ENCODE peak calls at places on chromosomes 5 and 9, in nine cellular contexts. One of them, this sample, is unnamed.

GRCh38 chr5:81422671-81423070 is 28.7 kb upstream of the ACOT12 start:
- DNase-seq in H4: peak; percentile 95
- DNase-seq in AML-193: no peak
- DNase-seq in M059J: peak; percentile 95
- DNase-seq in AG04449: peak; percentile 69
- DNase-seq in RCC 7860: no peak
- DNase-seq in activated CD4-positive, alpha-beta T cell treated with anti-CD3 and anti-CD28 coated beads, Interleukin-2, amount 50 U/mL, for 24 hours: no peak
- DNase-seq in posterior cingulate gyrus: no peak
- DNase-seq in fibroblast of the aortic adventitia: peak; percentile 52
- DNase-seq in this sample: no peak

GRCh38 chr9:95025213-95026170 is 292.0 kb downstream of the FANCC start:
- DNase-seq in H4: peak; percentile 71
- DNase-seq in AG04449: peak; percentile 88
- DNase-seq in posterior cingulate gyrus: no peak
- DNase-seq in fibroblast of the aortic adventitia: peak; percentile 85
- DNase-seq in AML-193: no peak
- DNase-seq in RCC 7860: peak; percentile 90
- DNase-seq in M059J: peak; percentile 92
- DNase-seq in activated CD4-positive, alpha-beta T cell treated with anti-CD3 and anti-CD28 coated beads, Interleukin-2, amount 50 U/mL, for 24 hours: no peak
- DNase-seq in this sample: peak; percentile 68

GRCh38 chr9:127049044-127049443 is 73.4 kb downstream of the ANGPTL2 start:
- DNase-seq in RCC 7860: peak; percentile 65
- DNase-seq in AML-193: peak; percentile 65
- DNase-seq in AG04449: peak; percentile 51
- DNase-seq in fibroblast of the aortic adventitia: peak; percentile 86
- DNase-seq in H4: peak; percentile 98
- DNase-seq in posterior cingulate gyrus: no peak
- DNase-seq in activated CD4-positive, alpha-beta T cell treated with anti-CD3 and anti-CD28 coated beads, Interleukin-2, amount 50 U/mL, for 24 hours: no peak
- DNase-seq in M059J: peak; percentile 97
- DNase-seq in this sample: peak; percentile 94

GRCh38 chr9:132187006-132187760 is 25.3 kb downstream of the NTNG2 start:
- DNase-seq in AG04449: no peak
- DNase-seq in H4: no peak
- DNase-seq in activated CD4-positive, alpha-beta T cell treated with anti-CD3 and anti-CD28 coated beads, Interleukin-2, amount 50 U/mL, for 24 hours: no peak
- DNase-seq in RCC 7860: no peak
- DNase-seq in posterior cingulate gyrus: no peak
- DNase-seq in M059J: no peak
- DNase-seq in AML-193: no peak
- DNase-seq in fibroblast of the aortic adventitia: no peak
- DNase-seq in this sample: no peak

GRCh38 chr9:71446499-71447411 is 321.6 kb downstream of the CEMIP2 start:
- DNase-seq in H4: peak; percentile 55
- DNase-seq in M059J: peak; percentile 68
- DNase-seq in fibroblast of the aortic adventitia: peak; percentile 48
- DNase-seq in RCC 7860: no peak
- DNase-seq in AG04449: no peak
- DNase-seq in AML-193: no peak
- DNase-seq in posterior cingulate gyrus: peak; percentile 92
- DNase-seq in activated CD4-positive, alpha-beta T cell treated with anti-CD3 and anti-CD28 coated beads, Interleukin-2, amount 50 U/mL, for 24 hours: peak; percentile 17
- DNase-seq in this sample: no peak

GRCh38 chr9:13717356-13718057 is 438.0 kb upstream of the MPDZ start:
- DNase-seq in RCC 7860: no peak
- DNase-seq in AG04449: no peak
- DNase-seq in fibroblast of the aortic adventitia: peak; percentile 49
- DNase-seq in H4: no peak
- DNase-seq in M059J: peak; percentile 50
- DNase-seq in AML-193: no peak
- DNase-seq in activated CD4-positive, alpha-beta T cell treated with anti-CD3 and anti-CD28 coated beads, Interleukin-2, amount 50 U/mL, for 24 hours: no peak
- DNase-seq in posterior cingulate gyrus: no peak
- DNase-seq in this sample: no peak

GRCh38 chr5:97089149-97089801 is 53.1 kb downstream of the LIX1 start:
- DNase-seq in fibroblast of the aortic adventitia: no peak
- DNase-seq in RCC 7860: no peak
- DNase-seq in posterior cingulate gyrus: no peak
- DNase-seq in AML-193: peak; percentile 18
- DNase-seq in M059J: no peak
- DNase-seq in H4: peak; percentile 14
- DNase-seq in activated CD4-positive, alpha-beta T cell treated with anti-CD3 and anti-CD28 coated beads, Interleukin-2, amount 50 U/mL, for 24 hours: no peak
- DNase-seq in AG04449: no peak
- DNase-seq in this sample: no peak

GRCh38 chr5:140372971-140373487 is 13.0 kb downstream of the SLC4A9 start:
- DNase-seq in activated CD4-positive, alpha-beta T cell treated with anti-CD3 and anti-CD28 coated beads, Interleukin-2, amount 50 U/mL, for 24 hours: peak; percentile 15
- DNase-seq in H4: peak; percentile 79
- DNase-seq in M059J: peak; percentile 77
- DNase-seq in posterior cingulate gyrus: peak; percentile 78
- DNase-seq in fibroblast of the aortic adventitia: peak; percentile 87
- DNase-seq in RCC 7860: peak; percentile 55
- DNase-seq in AML-193: peak; percentile 22
- DNase-seq in AG04449: no peak
- DNase-seq in this sample: peak; percentile 65

GRCh38 chr5:172303090-172303995 is 19.8 kb upstream of the UBTD2 start:
- DNase-seq in posterior cingulate gyrus: no peak
- DNase-seq in fibroblast of the aortic adventitia: peak; percentile 55
- DNase-seq in RCC 7860: no peak
- DNase-seq in activated CD4-positive, alpha-beta T cell treated with anti-CD3 and anti-CD28 coated beads, Interleukin-2, amount 50 U/mL, for 24 hours: no peak
- DNase-seq in M059J: peak; percentile 31
- DNase-seq in AML-193: no peak
- DNase-seq in AG04449: no peak
- DNase-seq in H4: no peak
- DNase-seq in this sample: no peak

GRCh38 chr5:108989761-108990392 is 242.2 kb downstream of the FER start:
- DNase-seq in activated CD4-positive, alpha-beta T cell treated with anti-CD3 and anti-CD28 coated beads, Interleukin-2, amount 50 U/mL, for 24 hours: no peak
- DNase-seq in fibroblast of the aortic adventitia: peak; percentile 18
- DNase-seq in M059J: no peak
- DNase-seq in AML-193: no peak
- DNase-seq in H4: no peak
- DNase-seq in RCC 7860: no peak
- DNase-seq in AG04449: no peak
- DNase-seq in posterior cingulate gyrus: no peak
- DNase-seq in this sample: no peak

GRCh38 chr5:41522193-41522786 is 11.9 kb upstream of the PLCXD3 start:
- DNase-seq in AG04449: no peak
- DNase-seq in activated CD4-positive, alpha-beta T cell treated with anti-CD3 and anti-CD28 coated beads, Interleukin-2, amount 50 U/mL, for 24 hours: no peak
- DNase-seq in fibroblast of the aortic adventitia: no peak
- DNase-seq in RCC 7860: no peak
- DNase-seq in posterior cingulate gyrus: no peak
- DNase-seq in AML-193: no peak
- DNase-seq in M059J: no peak
- DNase-seq in H4: no peak
- DNase-seq in this sample: no peak

GRCh38 chr5:68962632-68963484 is 131.0 kb upstream of the SLC30A5 start:
- DNase-seq in AG04449: no peak
- DNase-seq in fibroblast of the aortic adventitia: peak; percentile 72
- DNase-seq in H4: peak; percentile 40
- DNase-seq in AML-193: peak; percentile 2
- DNase-seq in activated CD4-positive, alpha-beta T cell treated with anti-CD3 and anti-CD28 coated beads, Interleukin-2, amount 50 U/mL, for 24 hours: no peak
- DNase-seq in posterior cingulate gyrus: peak; percentile 86
- DNase-seq in M059J: peak; percentile 69
- DNase-seq in RCC 7860: peak; percentile 14
- DNase-seq in this sample: peak; percentile 34

This sample was measured in H54.